ENCODE peak calls at places on chromosomes 3 and 15, in four cellular contexts. B, P, Y and E are unnamed samples.

GRCh38 chr3:194046995-194047681 is 88.8 kb upstream of the HES1 start:
- DNase-seq in P (no peak), B (peak; percentile 59), Y (no peak), E (no peak)

GRCh38 chr15:72117448-72117697 is 577 bp downstream of the MYO9A start:
- DNase-seq in Y (no peak), P (peak; percentile 83), B (peak; percentile 41), E (peak; percentile 52)

GRCh38 chr15:40306371-40306770 is 1.4 kb downstream of the PLCB2 start:
- DNase-seq in B (no peak), P (no peak), Y (no peak), E (no peak)

GRCh38 chr3:81742581-81742980 is 18.9 kb downstream of the GBE1 start:
- DNase-seq in P (no peak), Y (no peak), B (no peak), E (no peak)

GRCh38 chr15:77901921-77902750 is 175.4 kb downstream of the TBC1D2B start:
- DNase-seq in Y (no peak), P (no peak), B (no peak), E (no peak)

GRCh38 chr3:180409170-180409569 is 192.8 kb upstream of the TTC14 start:
- DNase-seq in P (no peak), B (no peak), Y (no peak), E (peak; percentile 88)

GRCh38 chr3:135736740-135737139 is 228.8 kb upstream of the PPP2R3A start:
- DNase-seq in B (no peak), Y (no peak), P (no peak), E (peak; percentile 19)

GRCh38 chr3:123385981-123386380 is 62.9 kb downstream of the ADCY5 start:
- DNase-seq in P (no peak), Y (no peak), B (no peak), E (peak; percentile 12)

GRCh38 chr3:142285057-142285666 is 59.8 kb upstream of the GK5 start:
- DNase-seq in P (no peak), B (no peak), Y (peak; percentile 82), E (no peak)

GRCh38 chr3:134294302-134294925 is 43.8 kb upstream of the RYK start:
- DNase-seq in B (no peak), Y (no peak), P (peak; percentile 74), E (no peak)

GRCh38 chr15:29138260-29138659 is 131.4 kb downstream of the NSMCE3 start:
- DNase-seq in P (no peak), B (no peak), Y (no peak), E (no peak)

GRCh38 chr15:101057841-101058407 is 138.8 kb downstream of the LRRK1 start:
- DNase-seq in B (no peak), P (no peak), Y (no peak), E (no peak)

GRCh38 chr3:16897254-16897926 is 12.6 kb downstream of the PLCL2 start:
- DNase-seq in P (no peak), B (no peak), Y (no peak), E (no peak)

GRCh38 chr3:145355175-145355574 is 805.8 kb downstream of the PLOD2 start:
- DNase-seq in Y (no peak), P (no peak), B (no peak), E (no peak)

GRCh38 chr15:40333922-40334492 is 6.7 kb downstream of the CCDC9B start:
- DNase-seq in P (peak; percentile 65), Y (no peak), B (peak; percentile 64), E (peak; percentile 63)

GRCh38 chr15:88839961-88840360 is 36.7 kb downstream of the ACAN start:
- DNase-seq in P (no peak), B (no peak), Y (no peak), E (no peak)